ENCODE peak calls at places on chromosomes 4 and X, in seven cellular contexts. L is SJSA1, W is NCI-H1694 treated with DMSO at 0.1 percent for 48 hours, J is ELR, B is retina, F is caudate nucleus, S is HEK293T. I is an unnamed sample.

GRCh38 chr4:14415146-14415545 is 587.1 kb upstream of the CPEB2 start:
- DNase-seq in B (no peak), W (no peak), S (no peak), L (no peak), F (no peak), J (peak; percentile 43), I (no peak)

GRCh38 chrX:12955882-12956703 is 18.8 kb upstream of the TMSB4X start:
- DNase-seq in L (peak; percentile 71), B (no peak), F (no peak), W (no peak), S (no peak), J (peak; percentile 64), I (no peak)

GRCh38 chrX:69616520-69617203 is 749 bp downstream of the EDA start:
- DNase-seq in W (no peak), S (peak; percentile 17), L (no peak), F (no peak), J (no peak), B (peak; percentile 42), I (peak; percentile 11)

GRCh38 chr4:150348079-150348478 is 233.9 kb upstream of the MAB21L2 start:
- DNase-seq in W (no peak), L (peak; percentile 23), F (no peak), S (no peak), J (peak; percentile 79), B (no peak), I (no peak)

GRCh38 chr4:169256856-169257756 is 13.7 kb downstream of the SH3RF1 start:
- DNase-seq in S (no peak), L (no peak), J (no peak), B (no peak), F (no peak), W (no peak), I (no peak)

GRCh38 chrX:16320765-16321355 is 153.6 kb downstream of the MAGEB17 start:
- DNase-seq in W (no peak), B (no peak), S (no peak), F (no peak), J (peak; percentile 73), L (no peak), I (no peak)

GRCh38 chrX:150060406-150060805 is 122.1 kb upstream of the EOLA2 start:
- DNase-seq in B (no peak), J (peak; percentile 83), W (no peak), F (no peak), L (peak; percentile 32), S (no peak), I (no peak)

GRCh38 chr4:105061136-105061696 is 85.5 kb upstream of the TET2 start:
- DNase-seq in W (no peak), L (peak; percentile 58), S (no peak), J (peak; percentile 44), B (peak; percentile 5), F (no peak), I (no peak)

GRCh38 chr4:188780686-188781085 is 641.4 kb downstream of the TRIML1 start:
- DNase-seq in F (no peak), J (peak; percentile 10), L (no peak), W (no peak), B (no peak), S (no peak), I (no peak)

GRCh38 chr4:8316911-8317351 is 47.4 kb downstream of the HTRA3 start:
- DNase-seq in S (no peak), J (no peak), W (no peak), B (no peak), L (no peak), F (no peak), I (no peak)